ENCODE peak calls at places on chromosome 18, in nine cellular contexts. R, B, E, S, H, M, U, C and Y are unnamed samples.

GRCh38 chr18:23528580-23529472 is 25.5 kb downstream of the RMC1 start:
- DNase-seq in S (no peak), B (no peak), U (no peak), H (peak; percentile 62), M (no peak), C (peak; percentile 86), E (no peak), R (no peak), Y (no peak)

GRCh38 chr18:79889569-79889968 is 61.9 kb downstream of the SLC66A2 start:
- DNase-seq in H (no peak), M (no peak), R (no peak), U (no peak), E (no peak), C (no peak), B (no peak), S (no peak), Y (no peak)

GRCh38 chr18:34809697-34810096 is 99.6 kb downstream of the DTNA start:
- DNase-seq in S (peak; percentile 82), B (peak; percentile 53), E (no peak), R (peak; percentile 1), C (peak; percentile 50), U (no peak), M (no peak), H (peak; percentile 34), Y (peak; percentile 53)

GRCh38 chr18:77439888-77440287 is 190.2 kb downstream of the GALR1 start:
- DNase-seq in H (no peak), C (no peak), B (no peak), R (no peak), E (no peak), U (no peak), S (no peak), M (no peak), Y (no peak)

GRCh38 chr18:31711365-31712035 is 27.1 kb upstream of the B4GALT6 start:
- DNase-seq in C (no peak), E (no peak), B (no peak), U (no peak), M (no peak), H (no peak), S (no peak), R (no peak), Y (no peak)

GRCh38 chr18:60552948-60553347 is 180.4 kb upstream of the MC4R start:
- DNase-seq in E (no peak), M (no peak), B (no peak), S (no peak), C (no peak), H (no peak), R (no peak), U (no peak), Y (no peak)

GRCh38 chr18:75304678-75305557 is 94.3 kb downstream of the TSHZ1 start:
- DNase-seq in H (no peak), U (no peak), B (no peak), C (no peak), E (no peak), S (no peak), M (no peak), R (no peak), Y (no peak)

GRCh38 chr18:32937007-32937540 is 164.3 kb upstream of the KLHL14 start:
- DNase-seq in H (no peak), S (no peak), E (no peak), M (no peak), B (no peak), C (no peak), U (no peak), R (no peak), Y (no peak)

GRCh38 chr18:11607897-11608296 is 1.5 kb upstream of the SLC35G4 start:
- DNase-seq in C (no peak), U (no peak), E (no peak), B (no peak), R (no peak), M (no peak), S (no peak), H (no peak), Y (no peak)

GRCh38 chr18:27240383-27240782 is 55.3 kb upstream of the CHST9 start:
- DNase-seq in C (no peak), M (no peak), B (no peak), E (no peak), S (no peak), R (no peak), H (no peak), U (no peak), Y (no peak)

GRCh38 chr18:34697233-34697632 is 12.9 kb upstream of the DTNA start:
- DNase-seq in S (no peak), U (no peak), E (no peak), R (no peak), B (no peak), M (no peak), H (peak; percentile 59), C (no peak), Y (no peak)

GRCh38 chr18:79587298-79588125 is 92.1 kb upstream of the CTDP1 start:
- DNase-seq in E (no peak), U (no peak), H (no peak), S (no peak), M (no peak), R (no peak), C (no peak), B (no peak), Y (no peak)

GRCh38 chr18:36308711-36309435 is 11.4 kb downstream of the FHOD3 start:
- DNase-seq in S (no peak), C (no peak), B (no peak), U (no peak), R (no peak), H (no peak), M (no peak), E (peak; percentile 37), Y (no peak)

GRCh38 chr18:49856531-49856930 is 43.2 kb upstream of the ACAA2 start:
- DNase-seq in E (no peak), H (no peak), B (no peak), R (no peak), M (no peak), S (no peak), U (no peak), C (no peak), Y (no peak)

GRCh38 chr18:54717673-54718435 is 110.4 kb upstream of the RAB27B start:
- DNase-seq in H (peak; percentile 45), B (no peak), R (peak; percentile 96), C (peak; percentile 10), U (no peak), S (peak; percentile 56), E (no peak), M (peak; percentile 85), Y (peak; percentile 31)

GRCh38 chr18:77634495-77634894 is 384.8 kb downstream of the GALR1 start:
- DNase-seq in R (no peak), M (no peak), U (no peak), H (no peak), B (no peak), E (no peak), C (no peak), S (no peak), Y (no peak)

GRCh38 chr18:41312241-41312590 is 642.8 kb upstream of the PIK3C3 start:
- DNase-seq in U (no peak), M (no peak), H (no peak), S (no peak), E (no peak), B (no peak), R (no peak), C (no peak), Y (no peak)

GRCh38 chr18:63161728-63162195 is 157.8 kb downstream of the BCL2 start:
- DNase-seq in S (no peak), C (peak; percentile 89), H (peak; percentile 81), U (peak; percentile 41), B (peak; percentile 81), M (peak; percentile 94), E (peak; percentile 83), R (peak; percentile 22), Y (peak; percentile 45)

GRCh38 chr18:7945882-7946281 is 378.8 kb downstream of the PTPRM start:
- DNase-seq in C (peak; percentile 83), M (no peak), S (no peak), H (peak; percentile 93), R (no peak), B (peak; percentile 79), E (peak; percentile 86), U (no peak), Y (no peak)

GRCh38 chr18:8607776-8608682 is 1.2 kb upstream of the RAB12 start:
- DNase-seq in B (peak; percentile 30), M (no peak), S (no peak), U (no peak), E (no peak), C (no peak), R (no peak), H (no peak), Y (no peak)

GRCh38 chr18:56937874-56938273 is 209.0 kb upstream of the BOD1L2 start:
- DNase-seq in R (no peak), U (no peak), E (no peak), H (no peak), M (no peak), B (no peak), S (no peak), C (no peak), Y (no peak)

GRCh38 chr18:21398121-21398520 is 156.1 kb downstream of the GREB1L start:
- DNase-seq in S (no peak), E (no peak), H (no peak), R (no peak), C (no peak), U (no peak), B (no peak), M (no peak), Y (no peak)

GRCh38 chr18:42929857-42930256 is 185.6 kb downstream of the RIT2 start:
- DNase-seq in C (no peak), B (no peak), S (no peak), R (no peak), E (no peak), H (peak; percentile 75), M (no peak), U (no peak), Y (no peak)

GRCh38 chr18:76672627-76673026 is 149.7 kb upstream of the ZNF236 start:
- DNase-seq in C (no peak), B (no peak), E (no peak), S (no peak), M (no peak), H (peak; percentile 17), R (no peak), U (no peak), Y (no peak)

GRCh38 chr18:77250926-77251729 is 1.5 kb downstream of the GALR1 start:
- DNase-seq in M (no peak), U (no peak), B (no peak), S (peak; percentile 79), C (no peak), H (no peak), E (no peak), R (no peak), Y (no peak)

GRCh38 chr18:70288171-70288850 is 534 bp upstream of the SOCS6 start:
- DNase-seq in E (no peak), M (no peak), H (peak; percentile 50), R (no peak), B (no peak), S (peak; percentile 68), U (no peak), C (peak; percentile 80), Y (peak; percentile 29)

GRCh38 chr18:50128506-50129271 is 66.3 kb downstream of the MYO5B start:
- DNase-seq in U (no peak), C (no peak), S (peak; percentile 55), B (no peak), H (no peak), E (no peak), R (no peak), M (no peak), Y (no peak)

GRCh38 chr18:75127143-75128021 is 81.6 kb downstream of the PTGR3 start:
- DNase-seq in H (peak; percentile 3), R (no peak), E (no peak), C (no peak), M (no peak), U (no peak), B (no peak), S (peak; percentile 35), Y (no peak)

GRCh38 chr18:22694954-22695353 is 238.2 kb upstream of the RBBP8 start:
- DNase-seq in U (no peak), B (peak; percentile 8), C (peak; percentile 85), H (peak; percentile 98), S (no peak), E (peak; percentile 74), M (no peak), R (no peak), Y (no peak)

GRCh38 chr18:9434240-9434701 is 41.0 kb upstream of the RALBP1 start:
- DNase-seq in M (no peak), S (peak; percentile 55), B (no peak), H (no peak), U (no peak), R (no peak), C (no peak), E (no peak), Y (no peak)